ENCODE peak calls at places on chromosomes 1 and 21, in five cellular contexts. S is RCC 7860; H is activated CD4-positive, alpha-beta T cell treated with anti-CD3 and anti-CD28 coated beads, Interleukin-2, amount 50 U/mL, for 48 hours; D is nephron progenitor cell; N is NCI-H524. Z is an unnamed sample.

GRCh38 chr1:29830916-29831315 is 594.6 kb downstream of the PTPRU start:
- DNase-seq in S (no peak), H (no peak), D (no peak), N (no peak), Z (no peak)

GRCh38 chr1:151993734-151994496 is at the start of gene S100A10:
- DNase-seq in S (peak), H (peak), D (peak), N (no peak), Z (peak)

GRCh38 chr21:8991088-8991907 is 1530.1 kb upstream of the TPTE start:
- DNase-seq in S (peak), H (no peak), D (no peak), N (no peak), Z (peak)

GRCh38 chr1:114340906-114341698 is 169.9 kb downstream of the TRIM33 start:
- DNase-seq in S (no peak), H (no peak), D (no peak), N (no peak), Z (no peak)

GRCh38 chr1:181972256-181972655 is 89.3 kb downstream of the ZNF648 start:
- DNase-seq in S (no peak), H (no peak), D (no peak), N (no peak), Z (no peak)

GRCh38 chr1:50060279-50060678 is 36.5 kb upstream of the AGBL4 start:
- DNase-seq in S (peak), H (no peak), D (no peak), N (no peak), Z (no peak)

GRCh38 chr1:89454845-89455521 is 69.6 kb upstream of the LRRC8B start:
- DNase-seq in S (peak), H (peak), D (peak), N (peak), Z (peak)

GRCh38 chr1:157000686-157001085 is 44.9 kb downstream of the ARHGEF11 start:
- DNase-seq in S (no peak), H (no peak), D (no peak), N (no peak), Z (no peak)